ENCODE peak calls at places on chromosome 22, in seven cellular contexts. Y is iris pigment epithelial cell; P is activated CD4-positive, alpha-beta T cell treated with anti-CD3 and anti-CD28 coated beads, Interleukin-2, amount 50 U/mL, for 24 hours; C is Calu3; A is NCI-H460; D is psoas muscle; R is heart left ventricle. I is an unnamed sample.

GRCh38 chr22:24758164-24758799 is 16.2 kb downstream of the PIWIL3 start:
- DNase-seq in Y (peak; percentile 47), D (no peak), P (peak; percentile 11), A (peak; percentile 45), R (peak; percentile 41), C (peak; percentile 65), I (peak; percentile 49)

GRCh38 chr22:17767236-17768065 is 6.8 kb downstream of the BID start:
- DNase-seq in C (no peak), A (no peak), P (peak; percentile 32), Y (no peak), R (no peak), D (no peak), I (no peak)

GRCh38 chr22:21074092-21074715 is 28.5 kb downstream of the LRRC74B start:
- DNase-seq in R (no peak), C (peak; percentile 26), P (no peak), D (no peak), A (no peak), Y (peak; percentile 55), I (peak; percentile 8)

GRCh38 chr22:43852605-43853327 is 9.5 kb downstream of the SULT4A1 start:
- DNase-seq in D (peak; percentile 52), A (no peak), Y (no peak), R (no peak), P (no peak), C (no peak), I (no peak)

GRCh38 chr22:50102946-50103345 is 13.1 kb downstream of the MOV10L1 start:
- DNase-seq in Y (no peak), R (no peak), A (no peak), D (no peak), C (no peak), P (no peak), I (no peak)

GRCh38 chr22:38451404-38451803 is 3.6 kb downstream of the KCNJ4 start:
- DNase-seq in R (no peak), D (no peak), P (no peak), C (no peak), Y (no peak), A (no peak), I (no peak)

GRCh38 chr22:20531404-20532181 is 24.2 kb downstream of the MED15 start:
- DNase-seq in D (peak; percentile 87), A (peak; percentile 79), C (peak; percentile 84), P (no peak), R (peak; percentile 69), Y (peak; percentile 91), I (peak; percentile 91)

GRCh38 chr22:49826603-49827306 is 918 bp downstream of the BRD1 start:
- DNase-seq in P (no peak), A (no peak), R (peak; percentile 67), Y (peak; percentile 64), D (peak; percentile 78), C (peak; percentile 27), I (peak; percentile 14)

GRCh38 chr22:28900379-28900778 is 17.0 kb downstream of the ZNRF3 start:
- DNase-seq in R (no peak), Y (no peak), P (no peak), A (no peak), C (no peak), D (no peak), I (no peak)

GRCh38 chr22:46575915-46576555 is 38.6 kb upstream of the CELSR1 start:
- DNase-seq in Y (no peak), C (no peak), P (no peak), A (no peak), R (peak; percentile 47), D (peak; percentile 44), I (no peak)

GRCh38 chr22:48070760-48071159 is 1308.3 kb downstream of the TBC1D22A start:
- DNase-seq in D (no peak), C (no peak), A (no peak), R (no peak), P (no peak), Y (no peak), I (no peak)

GRCh38 chr22:39567135-39567946 is 3.2 kb upstream of the CACNA1I start:
- DNase-seq in Y (no peak), A (no peak), D (no peak), R (no peak), C (no peak), P (no peak), I (no peak)

GRCh38 chr22:43945632-43946390 is 9.4 kb upstream of the SAMM50 start:
- DNase-seq in C (peak; percentile 82), Y (peak; percentile 65), R (peak; percentile 65), P (peak; percentile 47), D (peak; percentile 72), A (peak; percentile 49), I (peak; percentile 55)

GRCh38 chr22:26330971-26331625 is 98.0 kb upstream of the ASPHD2 start:
- DNase-seq in D (peak; percentile 64), P (peak; percentile 18), R (peak; percentile 36), C (peak; percentile 81), Y (peak; percentile 33), A (peak; percentile 54), I (peak; percentile 58)

GRCh38 chr22:47474895-47475294 is 712.4 kb downstream of the TBC1D22A start:
- DNase-seq in C (no peak), Y (no peak), D (no peak), R (no peak), A (no peak), P (no peak), I (no peak)

GRCh38 chr22:30380011-30380410 is 7.2 kb downstream of the RNF215 start:
- DNase-seq in A (no peak), R (no peak), D (peak; percentile 46), Y (no peak), P (no peak), C (no peak), I (no peak)

GRCh38 chr22:46829140-46829891 is 66.9 kb downstream of the TBC1D22A start:
- DNase-seq in C (peak; percentile 37), Y (peak; percentile 87), A (no peak), R (no peak), P (no peak), D (no peak), I (peak; percentile 69)

GRCh38 chr22:23034621-23035556 is 35.4 kb upstream of the GNAZ start:
- DNase-seq in A (no peak), C (no peak), P (no peak), Y (no peak), D (no peak), R (no peak), I (no peak)

GRCh38 chr22:40040927-40041326 is 46.2 kb downstream of the FAM83F start:
- DNase-seq in D (peak; percentile 68), R (peak; percentile 68), P (no peak), Y (peak; percentile 48), C (no peak), A (no peak), I (peak; percentile 32)

GRCh38 chr22:23533771-23534191 is 46.3 kb downstream of the IGLL1 start:
- DNase-seq in D (no peak), C (no peak), R (peak; percentile 23), Y (no peak), A (no peak), P (no peak), I (no peak)

GRCh38 chr22:36430863-36431262 is 43.1 kb upstream of the MYH9 start:
- DNase-seq in Y (peak; percentile 48), D (no peak), R (no peak), A (no peak), C (peak; percentile 30), P (no peak), I (no peak)

GRCh38 chr22:27116295-27116694 is 458.9 kb downstream of the MIAT start:
- DNase-seq in Y (no peak), D (no peak), A (no peak), R (no peak), C (peak; percentile 42), P (no peak), I (peak; percentile 28)

GRCh38 chr22:20520093-20520511 is 12.7 kb downstream of the MED15 start:
- DNase-seq in R (no peak), C (no peak), A (no peak), P (no peak), D (no peak), Y (peak; percentile 79), I (no peak)

GRCh38 chr22:44351685-44352377 is 39.1 kb upstream of the SHISAL1 start:
- DNase-seq in R (no peak), A (no peak), P (no peak), D (no peak), C (peak; percentile 67), Y (peak; percentile 87), I (peak; percentile 88)

GRCh38 chr22:23245799-23246136 is 65.5 kb downstream of the BCR start:
- DNase-seq in D (no peak), A (no peak), C (no peak), R (no peak), P (no peak), Y (peak; percentile 53), I (no peak)

GRCh38 chr22:17009640-17010291 is 1.7 kb upstream of the GAB4 start:
- DNase-seq in D (no peak), Y (no peak), R (no peak), P (no peak), C (no peak), A (no peak), I (no peak)

GRCh38 chr22:46041642-46042041 is 64.7 kb upstream of the WNT7B start:
- DNase-seq in D (no peak), R (no peak), A (no peak), Y (no peak), C (no peak), P (no peak), I (no peak)